ENCODE peak calls at places on chromosomes 6 and 20, in seven cellular contexts. I is heart left ventricle; X is ovary; O is GM06990; N is heart right ventricle; D is colonic mucosa; T is CD4-positive, alpha-beta T cell. R is an unnamed sample. For H3K27me3, the result is how much of the 10 kb centered on the place peaks cover.

GRCh38 chr6:35011096-35012041 is 122.3 kb downstream of the ANKS1A start:
- DNase-seq in I (no peak), X (no peak), O (peak), N (no peak), D (no peak), T (no peak), R (no peak)

GRCh38 chr6:168131464-168132415 is 52.7 kb upstream of the FRMD1 start:
- DNase-seq in I (no peak), X (no peak), O (no peak), N (no peak), D (peak), T (no peak), R (peak)

GRCh38 chr6:125802943-125803377 is 12.2 kb downstream of the NCOA7 start:
- DNase-seq in I (no peak), X (no peak), O (no peak), N (no peak), D (no peak), T (no peak), R (no peak)

GRCh38 chr20:37931153-37931922 is 28.4 kb downstream of the VSTM2L start:
- DNase-seq in I (no peak), X (no peak), O (no peak), N (no peak), D (no peak), T (no peak), R (no peak)

GRCh38 chr6:115551510-115551909 is 509.2 kb downstream of the FRK start:
- DNase-seq in I (no peak), X (no peak), O (no peak), N (no peak), D (no peak), T (no peak), R (no peak)

GRCh38 chr20:38353298-38353697 is 7.0 kb downstream of the LBP start:
- DNase-seq in I (no peak), X (no peak), O (no peak), N (no peak), D (no peak), T (no peak), R (no peak)

GRCh38 chr6:130946076-130946475 is 117.0 kb downstream of the EPB41L2 start:
- DNase-seq in I (no peak), X (no peak), O (no peak), N (no peak), D (no peak), T (no peak), R (no peak)

GRCh38 chr20:52826321-52826720 is 145.8 kb upstream of the TSHZ2 start:
- DNase-seq in I (no peak), X (no peak), O (no peak), N (no peak), D (no peak), T (no peak), R (no peak)

GRCh38 chr6:6734463-6735455 is 146.2 kb downstream of the LY86 start:
- DNase-seq in I (no peak), X (no peak), O (no peak), N (no peak), D (no peak), T (no peak), R (no peak)

GRCh38 chr6:46419576-46420002 is 71.7 kb downstream of the RCAN2 start:
- DNase-seq in I (peak), X (peak), O (no peak), N (peak), D (peak), T (no peak), R (peak)

GRCh38 chr20:40562031-40562430 is 127.0 kb downstream of the MAFB start:
- DNase-seq in I (no peak), X (no peak), O (no peak), N (no peak), D (peak), T (no peak), R (no peak)

GRCh38 chr20:34891166-34892062 is 15.0 kb downstream of the ACSS2 start:
- DNase-seq in I (no peak), X (no peak), O (peak), N (no peak), D (no peak), T (no peak), R (no peak)

GRCh38 chr6:166068768-166069167 is 98.9 kb downstream of the TBXT start:
- DNase-seq in I (no peak), X (no peak), O (no peak), N (no peak), D (no peak), T (no peak), R (no peak)

GRCh38 chr6:46191961-46192360 is 21.2 kb upstream of the ENPP5 start:
- DNase-seq in I (no peak), X (no peak), O (no peak), N (no peak), D (no peak), T (no peak), R (no peak)

GRCh38 chr6:76984572-76984971 is 478.7 kb downstream of the HTR1B start:
- DNase-seq in I (no peak), X (no peak), O (no peak), N (no peak), D (no peak), T (no peak), R (no peak)

GRCh38 chr20:23086056-23086551 is at the start of gene CD93:
- DNase-seq in I (peak), X (no peak), O (peak), N (peak), D (no peak), T (no peak), R (peak)

GRCh38 chr6:149037026-149037734 is 280.3 kb upstream of the TAB2 start:
- DNase-seq in I (no peak), X (no peak), O (no peak), N (no peak), D (no peak), T (no peak), R (no peak)

GRCh38 chr6:162058281-162058875 is 669.2 kb downstream of the PRKN start:
- DNase-seq in I (peak), X (no peak), O (no peak), N (peak), D (peak), T (no peak), R (no peak)

GRCh38 chr6:54847799-54848597 is 1.4 kb downstream of the FAM83B start:
- DNase-seq in I (no peak), X (no peak), O (no peak), N (no peak), D (peak), T (no peak), R (no peak)

GRCh38 chr20:35462351-35462750 is 7.0 kb downstream of the CEP250 start:
- DNase-seq in I (no peak), X (no peak), O (no peak), N (no peak), D (no peak), T (no peak), R (no peak)

GRCh38 chr6:132788658-132789397 is 9.6 kb downstream of the SLC18B1 start:
- DNase-seq in I (no peak), X (no peak), O (no peak), N (no peak), D (no peak), T (no peak), R (no peak)

GRCh38 chr20:542777-543368 is 717 bp downstream of the CSNK2A1 start:
- DNase-seq in I (peak), X (peak), O (no peak), N (no peak), D (peak), T (no peak), R (peak)

GRCh38 chr20:32231847-32232246 is 24.2 kb downstream of the POFUT1 start:
- DNase-seq in I (no peak), X (no peak), O (no peak), N (no peak), D (no peak), T (peak), R (no peak)
- H3K27me3 ChIP-seq in I (under half), X (under half), O (under half), N (under half), D (under half), T (under half), R (under half)

GRCh38 chr6:32216292-32216691 is 7.6 kb downstream of the NOTCH4 start:
- DNase-seq in I (no peak), X (no peak), O (no peak), N (no peak), D (no peak), T (no peak), R (no peak)
- H3K27me3 ChIP-seq in I (under half), X (under half), O (under half), N (under half), D (under half), T (under half), R (under half)

GRCh38 chr20:50277460-50278376 is 87.1 kb downstream of the CEBPB start:
- DNase-seq in I (no peak), X (no peak), O (no peak), N (no peak), D (no peak), T (no peak), R (no peak)

GRCh38 chr20:50277064-50277415 is 86.4 kb downstream of the CEBPB start:
- DNase-seq in I (no peak), X (no peak), O (no peak), N (no peak), D (no peak), T (no peak), R (no peak)

GRCh38 chr20:50278377-50278683 is 87.7 kb downstream of the CEBPB start:
- DNase-seq in I (no peak), X (peak), O (no peak), N (no peak), D (no peak), T (no peak), R (no peak)

GRCh38 chr20:50279988-50280850 is 89.6 kb downstream of the CEBPB start:
- DNase-seq in I (no peak), X (no peak), O (no peak), N (no peak), D (no peak), T (no peak), R (no peak)

GRCh38 chr20:50278684-50279531 is 88.3 kb downstream of the CEBPB start:
- DNase-seq in I (peak), X (peak), O (no peak), N (peak), D (peak), T (no peak), R (peak)
- H3K27me3 ChIP-seq in I (under half), X (under half), O (under half), N (under half), D (under half), T (under half), R (under half)

DNA sequence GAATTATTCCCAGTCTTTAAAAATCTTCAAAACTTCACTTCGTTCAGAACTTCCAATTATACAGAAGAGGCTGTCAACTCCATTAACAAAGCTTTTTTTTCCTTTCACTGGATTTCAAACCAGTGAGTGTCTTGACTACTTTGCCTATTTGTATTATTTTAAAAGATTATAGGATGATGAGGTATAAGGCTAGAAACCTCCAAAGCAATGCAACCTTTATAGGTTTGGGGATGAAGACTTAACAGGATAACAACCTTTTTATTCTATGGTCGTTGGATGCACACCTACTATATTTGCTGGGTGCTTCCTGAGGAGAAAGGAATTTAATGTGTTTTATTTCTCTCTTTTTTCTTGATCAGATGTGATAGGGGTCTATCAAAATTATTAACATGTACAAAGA is 1.9 kb upstream of the OVOL2 start:
- DNase-seq in I (no peak), X (no peak), O (no peak), N (no peak), D (no peak), T (no peak), R (no peak)
- H3K27me3 ChIP-seq in I (half or more), X (under half), O (under half), N (under half), D (under half), T (half or more), R (under half)